ENCODE peak calls at places on chromosomes 7 and 10, in seven cellular contexts. X is HEK293T, P is fibroblast of gingiva, F is ureter, B is SW480, J is HTR-8/SVneo, K is spleen. N is an unnamed sample.

GRCh38 chr10:50497758-50498157 is 126.0 kb downstream of the SGMS1 start:
- DNase-seq in B (no peak), K (no peak), F (no peak), X (no peak), J (peak), P (peak), N (no peak)

GRCh38 chr10:124239666-124240065 is 146.3 kb upstream of the CHST15 start:
- DNase-seq in X (no peak), J (no peak), P (no peak), F (no peak), B (no peak), K (no peak), N (no peak)

GRCh38 chr7:25386311-25386744 is 158.0 kb upstream of the NPVF start:
- DNase-seq in X (no peak), J (no peak), F (no peak), B (no peak), P (no peak), K (no peak), N (no peak)

GRCh38 chr7:128672927-128673517 is 930 bp downstream of the GARIN1A start:
- DNase-seq in X (peak), F (no peak), B (no peak), P (peak), K (no peak), J (no peak), N (no peak)

GRCh38 chr7:28858895-28859294 is 99.2 kb downstream of the TRIL start:
- DNase-seq in J (no peak), K (no peak), F (no peak), B (no peak), X (no peak), P (no peak), N (no peak)

GRCh38 chr7:157892751-157893150 is 555.9 kb downstream of the DNAJB6 start:
- DNase-seq in X (no peak), F (no peak), P (no peak), K (peak), J (no peak), B (no peak), N (no peak)

GRCh38 chr7:47570649-47571050 is 11.3 kb downstream of the TNS3 start:
- DNase-seq in P (peak), X (no peak), K (no peak), F (peak), B (no peak), J (no peak), N (no peak)

GRCh38 chr7:152894295-152895170 is 135.0 kb downstream of the ACTR3B start:
- DNase-seq in P (no peak), J (peak), B (no peak), X (peak), F (no peak), K (peak), N (no peak)

GRCh38 chr10:93412801-93413200 is 69.3 kb downstream of the MYOF start:
- DNase-seq in P (no peak), J (no peak), X (no peak), K (no peak), B (no peak), F (no peak), N (no peak)

GRCh38 chr7:4830176-4830575 is 31.7 kb downstream of the PAPOLB start:
- DNase-seq in J (peak), F (peak), P (peak), X (peak), K (no peak), B (peak), N (peak)

GRCh38 chr10:131773321-131773988 is 127.4 kb upstream of the PPP2R2D start:
- DNase-seq in F (no peak), J (no peak), X (no peak), P (no peak), K (no peak), B (no peak), N (no peak)